ENCODE peak calls at places on chromosome X, in seven cellular contexts. K is stomach; P is naive thymus-derived CD8-positive, alpha-beta T cell; T is NCI-H2227 treated with DMSO at 0.1 percent for 48 hours; S is Calu3; J is neuronal stem cell; X is activated T-cell treated with anti-CD3 and anti-CD28 coated beads, Interleukin-2, amount 50 U/mL, for 48 hours. B is an unnamed sample.

GRCh38 chrX:49876750-49877149 is 2.5 kb upstream of the USP27X start:
- DNase-seq in K (no peak), J (no peak), P (peak), X (peak), S (peak), T (peak), B (no peak)

GRCh38 chrX:40323977-40324376 is 226.2 kb upstream of the BCOR start:
- DNase-seq in T (no peak), K (no peak), S (no peak), X (no peak), J (no peak), P (no peak), B (no peak)

GRCh38 chrX:119004920-119005524 is 30.6 kb downstream of the LONRF3 start:
- DNase-seq in T (peak), J (peak), P (peak), S (peak), K (peak), X (peak), B (no peak)

GRCh38 chrX:103453655-103454054 is 65.6 kb downstream of the RAB40A start:
- DNase-seq in P (no peak), T (no peak), S (no peak), K (no peak), X (no peak), J (no peak), B (no peak)

GRCh38 chrX:109927663-109928273 is 75.1 kb upstream of the TMEM164 start:
- DNase-seq in S (no peak), T (no peak), J (no peak), K (no peak), P (no peak), X (no peak), B (no peak)

GRCh38 chrX:93673869-93674271 is at the start of gene FAM133A:
- DNase-seq in T (no peak), J (no peak), K (no peak), X (no peak), S (no peak), P (no peak), B (no peak)

GRCh38 chrX:121456315-121456714 is 408.9 kb downstream of the GLUD2 start:
- DNase-seq in P (no peak), X (no peak), S (no peak), J (no peak), T (no peak), K (no peak), B (no peak)

GRCh38 chrX:110045988-110046387 is 43.1 kb downstream of the TMEM164 start:
- DNase-seq in S (no peak), K (no peak), X (no peak), J (no peak), P (no peak), T (no peak), B (no peak)

GRCh38 chrX:38214551-38214950 is 6.1 kb downstream of the SRPX start:
- DNase-seq in J (no peak), X (no peak), T (no peak), K (no peak), P (no peak), S (no peak), B (no peak)

GRCh38 chrX:24899391-24899790 is 116.4 kb downstream of the ARX start:
- DNase-seq in T (no peak), J (no peak), X (no peak), S (no peak), K (no peak), P (no peak), B (no peak)

GRCh38 chrX:129497146-129497805 is 26.0 kb downstream of the SMARCA1 start:
- DNase-seq in T (no peak), K (no peak), S (no peak), X (no peak), J (no peak), P (no peak), B (no peak)

GRCh38 chrX:51837926-51838325 is 55.5 kb upstream of the MAGED1 start:
- DNase-seq in K (peak), S (peak), T (peak), P (no peak), J (no peak), X (no peak), B (peak)

GRCh38 chrX:39577206-39577605 is 520.6 kb downstream of the BCOR start:
- DNase-seq in K (no peak), J (no peak), P (no peak), S (no peak), X (no peak), T (peak), B (no peak)

GRCh38 chrX:150086371-150086770 is 148.1 kb upstream of the EOLA2 start:
- DNase-seq in J (no peak), X (no peak), P (no peak), T (peak), S (no peak), K (no peak), B (no peak)

GRCh38 chrX:69165116-69165651 is at the start of gene PJA1:
- DNase-seq in X (peak), S (peak), K (peak), T (peak), J (no peak), P (peak), B (no peak)

GRCh38 chrX:69107231-69107739 is 58.0 kb downstream of the PJA1 start:
- DNase-seq in X (no peak), K (peak), T (peak), P (no peak), J (no peak), S (no peak), B (no peak)

B was measured in omental fat pad.